ENCODE peak calls at places on chromosomes 13 and 19, in eight cellular contexts. S is astrocyte, U is upper lobe of right lung, Q is retinal pigment epithelial cell, Z is AG09309, N is cardiac muscle cell, J is foreskin fibroblast, D is mammary epithelial cell. B is an unnamed sample.

GRCh38 chr19:1035998-1036621 is 3.8 kb upstream of the ABCA7 start:
- DNase-seq in J (no peak), Q (no peak), U (no peak), D (no peak), N (no peak), Z (no peak), S (no peak), B (no peak)

GRCh38 chr13:60335531-60335930 is 61.5 kb upstream of the TDRD3 start:
- DNase-seq in Z (no peak), U (no peak), Q (no peak), D (no peak), J (no peak), S (peak), N (no peak), B (no peak)

GRCh38 chr19:38848299-38849146 is 1.3 kb downstream of the HNRNPL start:
- DNase-seq in Z (no peak), Q (no peak), U (no peak), S (no peak), J (no peak), N (no peak), D (peak), B (no peak)

GRCh38 chr13:77832339-77833100 is 86.1 kb downstream of the EDNRB start:
- DNase-seq in D (no peak), S (peak), Z (no peak), J (no peak), U (no peak), N (no peak), Q (peak), B (no peak)

GRCh38 chr19:7815325-7815724 is 14.7 kb upstream of the EVI5L start:
- DNase-seq in Q (no peak), N (no peak), D (no peak), Z (no peak), U (no peak), J (no peak), S (no peak), B (no peak)

GRCh38 chr13:94173312-94173854 is 306.1 kb downstream of the DCT start:
- DNase-seq in S (peak), D (no peak), Z (no peak), N (no peak), Q (no peak), U (no peak), J (no peak), B (no peak)

GRCh38 chr13:113837554-113838355 is 26.1 kb downstream of the GAS6 start:
- DNase-seq in Z (peak), D (peak), Q (peak), J (peak), U (peak), N (peak), S (peak), B (peak)

GRCh38 chr13:71864981-71865857 is 1.8 kb downstream of the DACH1 start:
- DNase-seq in U (peak), Q (no peak), J (no peak), S (peak), N (peak), D (peak), Z (no peak), B (no peak)

GRCh38 chr13:62320731-62321130 is 905.1 kb upstream of the PCDH20 start:
- DNase-seq in J (no peak), N (no peak), Z (no peak), Q (no peak), S (no peak), U (no peak), D (no peak), B (no peak)

GRCh38 chr19:32691952-32692726 is 518 bp downstream of the NUDT19 start:
- DNase-seq in Q (no peak), U (peak), J (peak), S (peak), Z (peak), D (peak), N (no peak), B (no peak)

GRCh38 chr19:51467864-51468544 is 9.8 kb upstream of the SIGLEC8 start:
- DNase-seq in U (no peak), S (no peak), Q (no peak), D (no peak), N (no peak), Z (no peak), J (no peak), B (no peak)

GRCh38 chr19:38277969-38278680 is 13.8 kb downstream of the SPINT2 start:
- DNase-seq in S (peak), J (peak), Q (no peak), N (peak), Z (no peak), U (no peak), D (no peak), B (peak)

GRCh38 chr13:41352935-41353801 is 42.1 kb downstream of the NAA16 start:
- DNase-seq in D (peak), Q (peak), S (peak), Z (no peak), N (peak), J (peak), U (no peak), B (peak)

GRCh38 chr13:99302637-99303505 is 4.3 kb downstream of the GPR183 start:
- DNase-seq in Q (no peak), S (no peak), U (no peak), N (no peak), D (no peak), J (no peak), Z (no peak), B (no peak)

GRCh38 chr19:6066661-6067646 is 43.3 kb downstream of the RFX2 start:
- DNase-seq in N (peak), U (peak), D (peak), Z (peak), S (peak), Q (peak), J (peak), B (peak)

DNA sequence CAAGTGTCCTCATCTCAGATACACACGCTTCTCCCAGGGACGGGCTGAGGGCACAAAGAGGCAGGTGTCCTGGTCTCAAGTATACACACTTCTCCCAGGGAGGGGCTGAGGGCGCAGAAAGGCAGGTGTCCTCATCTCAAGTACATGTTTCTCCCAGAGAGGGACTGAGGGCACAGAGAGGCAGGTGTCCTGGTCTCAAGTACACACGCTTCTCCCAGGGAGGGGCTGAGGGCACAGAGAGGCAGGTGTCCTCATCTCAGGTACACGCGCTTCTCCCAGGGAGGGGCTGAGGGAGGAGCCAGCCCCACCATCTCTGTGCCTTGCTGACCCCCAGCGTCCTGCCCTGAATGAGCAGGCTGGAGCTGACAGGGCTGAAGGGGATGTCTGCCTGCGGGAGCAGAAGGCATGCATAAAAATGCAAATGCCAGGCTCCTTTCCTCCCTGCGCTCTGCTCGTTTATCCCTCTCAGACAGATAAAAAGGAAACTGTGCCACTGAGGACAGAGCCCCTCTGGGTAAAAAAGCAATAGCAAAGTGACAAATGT is 96.1 kb upstream of the UQCRFS1 start:
- DNase-seq in J (no peak), S (no peak), D (no peak), Z (no peak), U (no peak), Q (no peak), N (no peak), B (no peak)
- TF ChIP-seq CTCF in J (no peak), S (no peak), D (no peak), Z (no peak), U (no peak), Q (no peak), N (no peak), B (no peak)

GRCh38 chr13:79837741-79838450 is 356.9 kb downstream of the NDFIP2 start:
- DNase-seq in Z (peak), Q (peak), N (no peak), J (peak), D (peak), S (peak), U (no peak), B (peak)
- H3K4me3 ChIP-seq in Z (no peak), Q (no peak), N (no peak), J (no peak), D (no peak), S (no peak), U (no peak), B (no peak)

GRCh38 chr13:44397766-44398223 is 24.2 kb downstream of the SERP2 start:
- DNase-seq in S (peak), Z (no peak), Q (no peak), U (no peak), D (no peak), N (no peak), J (peak), B (no peak)
- TF ChIP-seq CTCF in S (no peak), Z (no peak), Q (no peak), U (no peak), D (no peak), N (no peak), J (no peak), B (no peak)

DNA sequence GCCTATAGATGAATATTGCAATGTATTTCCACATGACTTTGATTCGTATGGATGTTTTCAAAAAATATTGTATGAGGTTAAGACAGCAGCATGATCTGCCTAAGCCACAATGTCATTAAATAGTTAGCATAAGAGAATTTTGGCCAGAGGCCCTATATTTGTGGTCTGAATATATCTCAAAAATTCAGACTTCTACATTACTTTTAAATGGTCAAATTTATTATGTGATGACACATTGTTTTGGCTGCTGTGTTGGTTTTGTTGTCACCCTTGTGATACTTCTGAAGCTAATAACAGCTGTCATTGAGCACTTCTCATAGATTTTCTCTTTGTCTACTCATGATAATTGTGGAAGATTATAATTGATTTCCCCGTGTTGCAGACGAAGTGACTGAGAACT is 288.2 kb downstream of the MYO16 start:
- DNase-seq in N (no peak), U (no peak), D (no peak), S (peak), J (no peak), Q (peak), Z (peak), B (no peak)
- H3K4me3 ChIP-seq in N (no peak), U (no peak), D (no peak), S (no peak), J (no peak), Q (no peak), Z (no peak), B (no peak)

DNA sequence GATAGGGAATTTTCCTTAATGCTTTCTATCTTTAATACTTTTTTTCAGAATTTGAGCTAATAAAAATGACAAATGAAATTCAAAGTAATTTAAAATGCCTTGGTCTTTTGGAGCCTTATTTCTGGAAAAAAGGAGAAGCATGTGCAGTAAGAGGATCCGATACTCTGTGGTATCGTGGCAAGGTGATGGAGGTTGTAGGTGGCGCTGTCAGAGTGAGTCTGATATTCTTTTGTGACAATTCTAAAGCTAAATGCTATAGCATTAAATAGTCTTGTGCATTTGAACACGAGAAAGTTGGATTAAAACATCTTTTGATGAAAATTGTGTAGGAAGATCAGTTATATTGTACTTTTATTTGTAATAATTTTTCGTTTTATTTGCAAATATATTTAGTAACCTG is 95.0 kb downstream of the RNF17 start:
- DNase-seq in N (no peak), Z (no peak), Q (no peak), S (no peak), D (no peak), J (no peak), U (no peak), B (no peak)
- TF ChIP-seq CTCF in N (no peak), Z (no peak), Q (no peak), S (no peak), D (no peak), J (no peak), U (no peak), B (no peak)

GRCh38 chr19:36245210-36246005 is 30.5 kb downstream of the ZNF146 start:
- DNase-seq in Q (no peak), S (no peak), D (no peak), Z (no peak), U (no peak), J (no peak), N (no peak), B (no peak)
- H3K4me3 ChIP-seq in Q (peak), S (peak), D (peak), Z (peak), U (peak), J (peak), N (no peak), B (peak)

GRCh38 chr13:110872034-110872767 is 42.7 kb downstream of the ANKRD10 start:
- DNase-seq in Z (no peak), J (no peak), N (no peak), S (no peak), U (no peak), Q (no peak), D (no peak), B (no peak)

GRCh38 chr13:110869231-110869804 is 45.6 kb downstream of the ANKRD10 start:
- DNase-seq in J (no peak), Z (no peak), N (no peak), S (peak), U (no peak), Q (no peak), D (no peak), B (no peak)

GRCh38 chr13:110867380-110867779 is 47.5 kb downstream of the ANKRD10 start:
- DNase-seq in S (no peak), N (no peak), D (no peak), Q (no peak), J (no peak), Z (no peak), U (no peak), B (no peak)

GRCh38 chr13:110868631-110869165 is 46.2 kb downstream of the ANKRD10 start:
- DNase-seq in U (no peak), S (no peak), Q (no peak), J (no peak), N (no peak), D (no peak), Z (no peak), B (no peak)

GRCh38 chr13:110869805-110870706 is 44.8 kb downstream of the ANKRD10 start:
- DNase-seq in S (peak), N (peak), J (peak), Z (peak), D (peak), Q (peak), U (peak), B (peak)
- TF ChIP-seq CTCF in S (no peak), N (no peak), J (no peak), Z (peak), D (no peak), Q (peak), U (no peak), B (no peak)

DNA sequence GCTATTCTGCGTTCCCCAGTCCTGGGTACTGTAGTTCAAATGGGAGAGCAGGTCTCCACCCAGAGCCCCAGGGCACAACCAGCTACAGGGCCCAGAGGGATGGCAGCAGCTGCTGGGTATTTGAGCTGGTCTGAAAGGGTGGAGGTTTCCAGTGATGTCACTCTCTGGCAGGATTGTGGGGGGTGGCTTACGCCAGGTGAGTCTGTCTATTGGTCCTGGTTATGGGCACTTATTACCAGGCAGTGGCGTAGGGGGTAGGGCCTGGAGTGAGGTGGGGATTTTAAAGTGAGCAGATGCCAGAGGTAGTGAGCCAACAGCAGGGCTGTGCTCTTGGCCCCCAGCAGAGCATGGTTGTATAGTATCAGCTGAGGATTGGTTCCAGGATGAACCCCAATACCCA is 6.2 kb downstream of the RPS19 start:
- DNase-seq in D (no peak), S (no peak), Q (no peak), N (no peak), U (no peak), J (no peak), Z (no peak), B (no peak)
- H3K4me3 ChIP-seq in D (no peak), S (no peak), Q (no peak), N (no peak), U (no peak), J (no peak), Z (no peak), B (no peak)

GRCh38 chr13:96796234-96796633 is 198.0 kb downstream of the OXGR1 start:
- DNase-seq in Q (no peak), S (no peak), N (no peak), U (no peak), D (no peak), Z (no peak), J (no peak), B (no peak)
- TF ChIP-seq CTCF in Q (peak), S (no peak), N (no peak), U (no peak), D (peak), Z (no peak), J (no peak), B (no peak)

DNA sequence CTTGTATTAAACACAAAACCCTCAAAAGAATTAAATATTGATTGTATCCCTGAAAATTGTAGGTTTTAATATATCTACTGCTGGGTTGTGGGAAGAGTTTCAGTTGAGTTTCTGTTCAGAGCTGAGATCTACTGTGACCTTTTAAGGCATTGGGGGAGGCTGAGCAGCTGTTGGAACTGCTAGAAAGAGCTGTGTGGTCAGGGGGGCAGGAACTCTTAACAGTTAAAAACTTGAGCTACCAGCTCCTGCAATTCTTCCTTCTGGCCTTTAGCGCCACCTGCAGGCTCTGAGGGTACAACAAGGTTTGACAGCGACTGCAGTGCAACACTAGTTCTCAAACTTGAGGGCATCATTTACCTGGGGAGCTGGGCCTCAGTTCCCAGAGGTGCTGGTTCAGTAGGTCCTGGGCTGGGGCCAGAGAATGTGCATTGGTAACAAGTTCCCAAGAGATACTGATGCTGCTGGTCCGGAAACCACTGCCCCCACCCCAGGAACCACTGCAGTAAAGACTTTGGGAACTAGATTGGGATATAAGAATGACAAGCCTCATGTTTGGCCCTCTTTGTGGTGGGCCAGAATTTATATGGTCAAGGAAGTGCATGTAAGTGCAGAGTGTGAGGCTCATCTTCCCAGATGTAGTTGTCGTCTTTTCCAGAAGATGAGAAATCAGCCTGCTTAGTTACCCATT is 2.5 kb downstream of the RNASEH2B start:
- DNase-seq in Z (peak), S (peak), D (peak), N (peak), Q (peak), J (peak), U (peak), B (no peak)
- H3K4me3 ChIP-seq in Z (no peak), S (no peak), D (no peak), N (no peak), Q (no peak), J (no peak), U (no peak), B (no peak)